ENCODE peak calls at places on chromosomes 4 and X, in ten cellular contexts. K is upper lobe of left lung, Y is mammary epithelial cell, W is esophagus squamous epithelium, N is tibial artery, Z is adipocyte, L is right atrium auricular region, R is Peyer's patch, M is A673, G is heart left ventricle. H is an unnamed sample. For H3K9me3, the result is how much of the 10 kb centered on the place peaks cover.

GRCh38 chr4:41550308-41550707 is 12.4 kb downstream of the LIMCH1 start:
- DNase-seq in M (no peak), K (no peak), R (no peak), N (no peak), Z (no peak), G (no peak), W (no peak), L (no peak), Y (no peak), H (no peak)

GRCh38 chrX:134821370-134821769 is 163.1 kb upstream of the PLAC1 start:
- DNase-seq in Z (peak), Y (no peak), G (peak), L (no peak), N (no peak), M (peak), W (no peak), K (no peak), R (no peak), H (no peak)

GRCh38 chr4:76212851-76213414 is 691 bp downstream of the SCARB2 start:
- DNase-seq in M (peak), W (peak), G (no peak), Z (peak), L (no peak), Y (peak), N (no peak), R (peak), K (no peak), H (no peak)

GRCh38 chr4:15368906-15369305 is 58.9 kb upstream of the C1QTNF7 start:
- DNase-seq in K (no peak), N (no peak), Y (peak), W (no peak), R (no peak), L (no peak), Z (peak), G (no peak), M (peak), H (no peak)

GRCh38 chr4:73816814-73817213 is 19.7 kb upstream of the CXCL6 start:
- DNase-seq in R (no peak), M (no peak), L (no peak), W (no peak), Z (peak), Y (peak), K (no peak), G (peak), N (no peak), H (no peak)

GRCh38 chr4:163988391-163988790 is 493.9 kb downstream of the TMA16 start:
- DNase-seq in R (no peak), Z (no peak), N (no peak), Y (no peak), G (no peak), W (no peak), K (no peak), M (no peak), L (no peak), H (no peak)

GRCh38 chr4:106981431-106981830 is 54.7 kb downstream of the DKK2 start:
- DNase-seq in K (no peak), R (no peak), W (no peak), M (no peak), Y (no peak), L (no peak), G (no peak), Z (no peak), N (no peak), H (no peak)

GRCh38 chr4:6294705-6295421 is 25.2 kb downstream of the WFS1 start:
- DNase-seq in M (no peak), Y (no peak), Z (no peak), L (no peak), G (no peak), W (no peak), K (no peak), N (no peak), R (no peak), H (no peak)

GRCh38 chr4:185211641-185212040 is 2.2 kb downstream of the SNX25 start:
- DNase-seq in N (no peak), W (no peak), K (no peak), M (no peak), Z (no peak), L (no peak), R (no peak), Y (no peak), G (no peak), H (no peak)

GRCh38 chrX:3262906-3263305 is 83.5 kb downstream of the MXRA5 start:
- DNase-seq in L (no peak), R (no peak), K (no peak), N (no peak), Y (peak), W (no peak), G (no peak), Z (peak), M (peak), H (no peak)

GRCh38 chrX:45070116-45071007 is 130.3 kb downstream of the DIPK2B start:
- DNase-seq in K (no peak), M (peak), Z (peak), N (no peak), G (no peak), R (no peak), W (no peak), Y (peak), L (no peak), H (no peak)

GRCh38 chr4:17059192-17059634 is 160.8 kb upstream of the LDB2 start:
- DNase-seq in L (no peak), Y (no peak), R (no peak), M (peak), K (no peak), N (no peak), W (no peak), Z (peak), G (no peak), H (peak)

GRCh38 chr4:165330666-165331065 is 3.2 kb downstream of the MSMO1 start:
- DNase-seq in G (no peak), K (no peak), N (no peak), L (no peak), W (no peak), R (no peak), M (no peak), Y (no peak), Z (no peak), H (no peak)

GRCh38 chr4:3346146-3346545 is 53.3 kb downstream of the RGS12 start:
- DNase-seq in Y (peak), Z (peak), W (no peak), L (peak), M (peak), K (no peak), N (no peak), R (peak), G (no peak), H (peak)

GRCh38 chrX:134670241-134670811 is 12.1 kb upstream of the PLAC1 start:
- DNase-seq in Y (peak), R (no peak), K (peak), M (no peak), G (no peak), L (no peak), W (no peak), Z (peak), N (no peak), H (peak)

GRCh38 chr4:8275511-8275910 is 6.0 kb downstream of the HTRA3 start:
- DNase-seq in L (no peak), K (no peak), R (no peak), N (no peak), Z (no peak), M (no peak), W (no peak), Y (no peak), G (no peak), H (no peak)

GRCh38 chr4:17535242-17535641 is 20.3 kb downstream of the CLRN2 start:
- DNase-seq in W (no peak), G (no peak), R (no peak), K (no peak), Z (no peak), M (no peak), N (no peak), Y (no peak), L (no peak), H (no peak)

GRCh38 chrX:21948897-21949578 is 8.5 kb downstream of the SMS start:
- DNase-seq in Z (no peak), Y (no peak), N (no peak), G (no peak), K (no peak), M (no peak), W (no peak), L (no peak), R (no peak), H (no peak)

GRCh38 chr4:2015008-2015407 is 6.2 kb upstream of the NELFA start:
- DNase-seq in K (no peak), M (no peak), L (no peak), G (no peak), Y (no peak), N (no peak), W (no peak), R (no peak), Z (no peak), H (no peak)

GRCh38 chr4:78517050-78517652 is 34.4 kb upstream of the ANXA3 start:
- DNase-seq in K (no peak), W (no peak), Y (peak), Z (peak), M (peak), L (no peak), N (no peak), G (no peak), R (no peak), H (no peak)

GRCh38 chrX:70168238-70169188 is 8.8 kb upstream of the DGAT2L6 start:
- DNase-seq in N (no peak), W (no peak), L (no peak), M (peak), R (no peak), K (no peak), G (no peak), Z (peak), Y (peak), H (peak)

GRCh38 chr4:7392438-7393374 is 42.0 kb downstream of the PSAPL1 start:
- DNase-seq in Y (no peak), Z (peak), K (peak), G (peak), N (peak), W (no peak), M (no peak), L (peak), R (no peak), H (peak)

GRCh38 chr4:77877167-77877566 is 14.5 kb downstream of the MRPL1 start:
- DNase-seq in N (no peak), K (no peak), Z (no peak), L (no peak), G (no peak), R (no peak), M (no peak), Y (no peak), W (no peak), H (no peak)

GRCh38 chr4:48042979-48043461 is 26.4 kb downstream of the NIPAL1 start:
- DNase-seq in K (no peak), G (no peak), N (no peak), Y (peak), M (no peak), Z (no peak), W (no peak), R (no peak), L (no peak), H (no peak)

GRCh38 chrX:45191383-45191782 is 9.3 kb downstream of the DIPK2B start:
- DNase-seq in M (no peak), Y (no peak), W (no peak), Z (no peak), L (no peak), R (no peak), G (no peak), N (no peak), K (no peak), H (no peak)

GRCh38 chrX:49995795-49996455 is 73.5 kb downstream of the CLCN5 start:
- DNase-seq in G (no peak), R (no peak), Y (peak), M (no peak), N (no peak), K (no peak), W (no peak), Z (peak), L (no peak), H (no peak)

GRCh38 chrX:35919536-35920309 is at the start of gene CFAP47:
- DNase-seq in N (peak), W (no peak), Z (no peak), R (no peak), G (no peak), M (peak), K (peak), L (no peak), Y (no peak), H (peak)

GRCh38 chr4:153223418-153223792 is 19.2 kb downstream of the TRIM2 start:
- DNase-seq in K (no peak), G (no peak), R (no peak), M (no peak), L (no peak), N (no peak), Y (peak), W (no peak), Z (peak), H (no peak)

GRCh38 chr4:88533937-88534750 is 10.6 kb upstream of the PYURF start:
- DNase-seq in L (no peak), Z (peak), W (no peak), G (no peak), M (peak), Y (peak), R (no peak), N (no peak), K (no peak), H (no peak)

GRCh38 chr4:163846008-163846407 is 351.5 kb downstream of the TMA16 start:
- DNase-seq in L (no peak), Y (no peak), N (no peak), W (no peak), M (no peak), R (no peak), K (no peak), Z (no peak), G (no peak), H (no peak)

GRCh38 chr4:89836897-89837384 is at the start of gene SNCA:
- DNase-seq in L (peak), G (peak), Z (peak), Y (peak), K (peak), N (peak), M (peak), R (no peak), W (no peak), H (peak)

GRCh38 chr4:58456727-58457384 is 1346.7 kb upstream of the IGFBP7 start:
- DNase-seq in R (no peak), N (no peak), K (no peak), L (no peak), G (peak), Y (no peak), M (no peak), W (no peak), Z (no peak), H (no peak)

GRCh38 chr4:7414736-7415510 is 19.8 kb downstream of the PSAPL1 start:
- DNase-seq in M (no peak), R (no peak), G (no peak), Y (no peak), N (peak), Z (no peak), L (no peak), W (no peak), K (peak), H (peak)

GRCh38 chrX:116114999-116115398 is 55.5 kb upstream of the AGTR2 start:
- DNase-seq in Z (no peak), N (no peak), L (no peak), K (no peak), R (no peak), M (no peak), W (no peak), G (no peak), Y (no peak), H (no peak)

GRCh38 chr4:101009471-101009870 is 337.9 kb downstream of the PPP3CA start:
- DNase-seq in Z (no peak), L (no peak), Y (no peak), M (no peak), G (no peak), W (no peak), R (no peak), N (no peak), K (no peak), H (no peak)

GRCh38 chr4:67428819-67429218 is 116.5 kb downstream of the CENPC start:
- DNase-seq in R (no peak), N (no peak), Y (no peak), G (no peak), L (no peak), Z (no peak), W (no peak), K (no peak), M (no peak), H (no peak)

GRCh38 chrX:1493317-1493856 is 40.7 kb upstream of the ASMTL start:
- DNase-seq in Z (no peak), M (no peak), N (no peak), W (no peak), G (no peak), K (no peak), L (no peak), Y (no peak), R (peak), H (no peak)

GRCh38 chr4:8050555-8051206 is 107.9 kb downstream of the ABLIM2 start:
- DNase-seq in L (peak), K (peak), G (peak), Z (peak), Y (no peak), M (peak), N (peak), R (peak), W (no peak), H (peak)

GRCh38 chr4:445410-445809 is 53.5 kb downstream of the ZNF721 start:
- DNase-seq in W (no peak), M (no peak), N (no peak), Y (no peak), G (no peak), Z (no peak), L (no peak), K (no peak), R (no peak), H (no peak)
- H3K9me3 ChIP-seq in W (under half), M (half or more), N (half or more), Y (half or more), G (half or more), Z (half or more), L (half or more), K (half or more), R (under half), H (under half)

DNA sequence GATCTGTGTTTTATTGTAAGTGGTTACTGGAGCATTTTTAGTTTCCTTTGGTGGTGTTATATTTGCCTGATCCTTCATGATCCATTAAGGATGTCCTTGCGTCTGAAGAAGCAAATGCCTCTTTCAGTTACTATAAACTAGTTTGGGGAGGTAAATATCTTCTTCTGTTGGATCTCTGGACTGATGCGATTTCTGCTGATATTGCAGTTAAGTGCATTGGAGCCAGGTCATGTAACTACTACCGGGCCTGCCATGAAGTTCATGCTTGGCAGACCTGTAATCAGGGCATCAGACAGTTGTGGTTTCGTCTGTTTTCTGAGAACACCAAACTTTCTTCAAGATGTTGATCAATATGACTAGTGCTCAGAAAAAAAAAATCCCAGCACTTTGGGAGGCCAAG is 22.9 kb downstream of the ZNF718 start:
- DNase-seq in Y (no peak), W (no peak), G (no peak), M (no peak), L (no peak), R (no peak), Z (no peak), N (no peak), K (no peak), H (no peak)
- H3K9me3 ChIP-seq in Y (under half), W (under half), G (half or more), M (half or more), L (half or more), R (under half), Z (half or more), N (half or more), K (half or more), H (half or more)

DNA sequence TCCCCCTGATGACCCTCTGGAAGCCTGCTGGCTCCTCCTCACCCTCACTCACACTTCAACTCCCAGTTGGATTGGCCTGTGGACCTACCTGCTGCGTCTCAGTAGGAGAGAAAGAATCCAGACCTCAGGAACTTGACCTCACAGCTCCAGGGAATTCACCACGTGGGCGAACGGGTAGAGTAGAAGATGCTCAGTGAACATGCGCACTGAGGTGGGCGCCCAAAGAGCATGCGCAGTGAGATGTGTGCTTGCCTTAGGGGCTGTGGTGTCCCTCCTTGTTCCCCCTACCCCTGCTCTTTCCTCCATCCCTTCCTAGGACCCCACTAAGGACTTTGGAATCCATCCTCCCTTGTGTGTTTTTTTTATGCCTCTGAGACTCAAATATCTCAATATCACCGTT is 12.9 kb downstream of the FOXR2 start:
- DNase-seq in M (no peak), K (no peak), W (no peak), R (no peak), L (no peak), G (no peak), N (no peak), Z (no peak), Y (no peak), H (no peak)
- H3K9me3 ChIP-seq in M (under half), K (under half), W (under half), R (under half), L (under half), G (under half), N (under half), Z (under half), Y (under half), H (under half)

DNA sequence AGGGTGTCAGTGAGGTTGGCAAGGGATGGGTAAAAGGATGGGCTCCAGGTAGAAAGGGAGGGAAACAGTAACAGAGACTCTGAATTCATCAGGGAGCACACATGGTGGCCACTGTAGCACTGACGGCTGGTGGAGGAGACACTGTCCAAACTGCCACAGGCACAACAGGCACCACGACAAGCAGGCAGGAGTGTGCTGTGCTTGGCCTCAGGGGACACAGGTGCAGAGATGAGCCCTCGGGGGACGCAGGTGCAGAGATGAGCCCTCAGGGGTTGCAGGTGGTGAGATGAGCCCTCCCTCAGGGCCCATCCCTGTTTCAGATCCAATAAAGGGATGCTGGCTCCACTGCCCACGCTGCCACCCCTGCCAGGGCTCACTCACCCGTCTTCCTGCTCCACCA is 7.6 kb downstream of the PDE6B start:
- DNase-seq in M (no peak), N (peak), K (no peak), L (no peak), W (no peak), Y (no peak), Z (no peak), G (peak), R (no peak), H (no peak)
- H3K9me3 ChIP-seq in M (under half), N (under half), K (under half), L (under half), W (under half), Y (under half), Z (under half), G (under half), R (under half), H (under half)

DNA sequence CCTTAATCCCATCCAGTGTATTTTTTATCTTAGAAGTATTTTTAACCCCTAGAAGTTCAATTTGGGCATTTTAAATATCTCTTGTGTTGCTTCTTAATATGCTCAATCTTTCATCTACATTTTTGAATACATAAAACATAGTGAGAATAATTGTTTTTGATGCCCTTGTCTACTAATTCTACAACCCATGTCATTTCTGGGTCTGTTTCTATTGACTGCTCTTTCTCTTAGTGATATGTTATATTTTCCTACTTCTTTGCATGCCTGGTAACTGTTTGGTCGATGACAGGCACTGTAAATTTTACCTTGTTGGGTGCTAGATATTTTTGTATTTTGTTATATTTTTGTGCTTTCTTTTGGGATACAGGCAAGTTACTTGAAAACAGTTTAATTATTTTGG is 56.3 kb downstream of the CYTL1 start:
- DNase-seq in Z (no peak), K (no peak), L (no peak), W (no peak), G (no peak), M (no peak), Y (no peak), R (no peak), N (no peak), H (no peak)
- H3K9me3 ChIP-seq in Z (under half), K (under half), L (under half), W (under half), G (under half), M (under half), Y (under half), R (under half), N (under half), H (under half)

GRCh38 chr4:147583876-147584275 is 33.3 kb upstream of the TMEM184C start:
- DNase-seq in R (no peak), W (no peak), M (no peak), K (no peak), N (no peak), G (no peak), Y (no peak), L (no peak), Z (no peak), H (no peak)
- H3K9me3 ChIP-seq in R (under half), W (under half), M (under half), K (under half), N (under half), G (under half), Y (under half), L (under half), Z (under half), H (under half)

GRCh38 chrX:38890963-38891362 is 89.7 kb downstream of the MID1IP1 start:
- DNase-seq in G (no peak), K (no peak), Z (no peak), N (no peak), Y (no peak), M (no peak), L (no peak), W (no peak), R (no peak), H (no peak)
- H3K9me3 ChIP-seq in G (under half), K (under half), Z (under half), N (under half), Y (under half), M (under half), L (under half), W (under half), R (under half), H (under half)

H was measured in body of pancreas.